ENCODE peak calls at places on chromosomes 12 and 14, in seven cellular contexts. B, W, A, L, T, I and J are unnamed samples.

GRCh38 chr12:39127401-39127800 is 222.0 kb upstream of the CPNE8 start:
- DNase-seq in I (no peak), T (no peak), B (no peak), A (peak; percentile 50), L (peak; percentile 62), W (peak; percentile 83), J (no peak)

GRCh38 chr14:103103461-103104388 is 9.2 kb downstream of the EXOC3L4 start:
- DNase-seq in T (peak; percentile 76), W (peak; percentile 45), A (peak; percentile 84), B (peak; percentile 35), I (peak; percentile 68), L (no peak), J (no peak)

GRCh38 chr14:77475432-77476115 is 17.7 kb downstream of the AHSA1 start:
- DNase-seq in B (no peak), W (no peak), L (no peak), A (no peak), T (no peak), I (peak; percentile 38), J (no peak)

GRCh38 chr14:73007835-73008234 is 19.1 kb downstream of the ZFYVE1 start:
- DNase-seq in B (no peak), W (peak; percentile 46), A (no peak), L (no peak), T (no peak), I (no peak), J (no peak)

GRCh38 chr12:119020377-119021360 is 39.3 kb downstream of the SRRM4 start:
- DNase-seq in W (no peak), B (no peak), T (peak; percentile 94), L (peak; percentile 88), A (no peak), I (peak; percentile 90), J (peak; percentile 69)

GRCh38 chr12:31868980-31869379 is 90.2 kb upstream of the RESF1 start:
- DNase-seq in B (peak; percentile 20), T (no peak), W (peak; percentile 52), L (no peak), A (no peak), I (no peak), J (no peak)

GRCh38 chr12:46269429-46270241 is 792 bp upstream of the SLC38A1 start:
- DNase-seq in L (peak; percentile 76), T (peak; percentile 70), I (peak; percentile 64), W (peak; percentile 52), B (no peak), A (no peak), J (no peak)

GRCh38 chr12:124914392-124915248 is at the start of gene UBC:
- DNase-seq in A (peak; percentile 84), W (peak; percentile 97), B (peak; percentile 92), L (peak; percentile 94), T (peak; percentile 92), I (peak; percentile 89), J (peak; percentile 94)

GRCh38 chr12:14243941-14244340 is 121.5 kb upstream of the ATF7IP start:
- DNase-seq in T (no peak), A (peak; percentile 48), L (no peak), B (no peak), I (no peak), W (no peak), J (no peak)

GRCh38 chr12:100413006-100413405 is 56.1 kb downstream of the SLC17A8 start:
- DNase-seq in W (no peak), I (no peak), A (no peak), T (peak; percentile 24), B (no peak), L (no peak), J (no peak)

GRCh38 chr12:38662851-38663250 is 242.5 kb downstream of the CPNE8 start:
- DNase-seq in A (no peak), I (no peak), W (no peak), B (no peak), L (no peak), T (no peak), J (no peak)

GRCh38 chr14:90979451-90979850 is 81.0 kb downstream of the RPS6KA5 start:
- DNase-seq in T (no peak), A (no peak), L (no peak), B (no peak), I (no peak), W (no peak), J (no peak)
- H2BK5ac ChIP-seq in T (no peak overlapping the region), A (no peak overlapping the region), L (no peak overlapping the region), B (no peak overlapping the region), I (no peak overlapping the region), W (no peak overlapping the region), J (no peak overlapping the region)

DNA sequence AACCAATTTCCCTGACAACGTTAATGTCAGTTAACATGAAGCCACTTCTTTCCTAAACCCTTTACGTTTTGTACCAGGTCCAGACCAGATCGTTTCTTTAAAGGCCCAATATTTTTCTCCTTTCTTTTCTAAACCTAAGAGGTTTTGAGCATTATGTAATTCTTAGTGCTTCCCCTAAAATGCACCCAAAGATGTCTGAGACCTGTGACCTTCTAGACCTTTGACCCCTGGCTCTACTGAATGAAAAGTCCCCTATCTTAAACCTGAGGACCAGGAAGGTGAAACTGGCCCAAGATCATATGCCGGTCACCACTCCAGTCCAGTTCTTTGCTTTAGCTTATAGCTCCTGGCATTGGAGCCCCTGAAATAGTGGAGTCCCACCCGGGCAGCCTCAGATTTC is 211.4 kb downstream of the SLC41A2 start:
- DNase-seq in T (no peak), L (no peak), A (no peak), I (no peak), B (no peak), W (no peak), J (no peak)
- H2BK5ac ChIP-seq in T (no peak overlapping the region), L (no peak overlapping the region), A (no peak overlapping the region), I (no peak overlapping the region), B (no peak overlapping the region), W (no peak overlapping the region), J (no peak overlapping the region)

DNA sequence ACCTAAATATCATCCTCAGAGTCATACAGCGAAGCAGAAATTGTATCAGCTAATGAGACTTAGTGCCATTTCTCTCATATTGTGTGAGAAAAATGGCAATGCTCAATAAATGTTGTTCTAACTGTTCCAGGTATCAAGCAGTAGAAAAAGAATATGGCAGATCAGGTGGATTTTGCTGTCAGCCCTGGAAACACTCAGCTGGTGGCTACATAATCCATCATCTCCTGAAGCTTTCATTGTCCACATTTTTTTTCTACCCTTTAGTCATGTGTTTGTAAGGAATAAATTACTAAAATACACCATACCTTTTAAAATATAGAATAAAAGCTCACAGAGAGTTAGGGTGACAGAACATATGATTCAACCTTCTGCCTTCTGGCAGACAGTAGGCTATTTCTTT is 840.3 kb downstream of the DIO2 start:
- DNase-seq in W (no peak), L (no peak), A (no peak), T (no peak), I (no peak), B (no peak), J (no peak)
- H2BK5ac ChIP-seq in W (no peak overlapping the region), L (no peak overlapping the region), A (no peak overlapping the region), T (no peak overlapping the region), I (no peak overlapping the region), B (no peak overlapping the region), J (no peak overlapping the region)

DNA sequence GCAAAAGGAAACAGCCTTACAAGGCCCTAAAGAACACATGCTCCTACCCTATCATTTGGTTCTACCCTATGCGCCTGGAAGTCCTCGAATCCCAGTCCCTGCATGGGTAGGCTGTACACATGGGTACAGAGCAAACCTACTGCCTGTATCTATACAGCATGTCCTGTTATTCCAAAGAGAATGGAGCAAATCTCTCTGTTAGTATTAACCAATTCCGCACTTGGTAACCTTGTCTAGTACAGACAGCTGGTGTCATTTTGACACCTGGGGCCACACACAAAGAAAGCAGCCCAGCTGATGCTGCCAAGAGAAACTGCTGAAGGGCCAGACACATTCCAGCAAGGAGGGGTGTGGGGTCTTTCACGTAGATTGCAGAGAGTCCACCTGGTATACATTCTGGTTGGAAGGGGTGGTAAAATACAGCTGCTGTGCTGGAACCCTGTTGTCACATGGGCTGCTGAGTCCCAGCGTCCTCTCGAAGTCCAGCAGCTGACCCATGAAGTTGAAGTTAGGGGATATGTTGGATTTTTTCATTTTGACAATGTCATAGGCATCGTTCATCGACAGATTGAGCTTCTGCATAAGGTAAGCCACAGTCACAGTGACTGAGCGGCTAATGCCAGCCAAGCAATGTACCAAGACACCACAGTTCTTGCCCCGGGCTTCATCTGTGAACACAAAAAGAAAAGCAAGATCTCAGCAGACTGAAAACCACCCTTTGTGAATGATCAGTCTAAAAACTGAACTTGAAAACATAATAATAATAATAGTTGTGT is 3.2 kb downstream of the DUSP6 start:
- DNase-seq in I (no peak), B (no peak), T (no peak), A (no peak), W (peak; percentile 35), L (no peak), J (no peak)
- H2BK5ac ChIP-seq in I (no peak overlapping the region), B (peak overlapping the region; percentile 88), T (peak overlapping the region; percentile 64), A (no peak overlapping the region), W (no peak overlapping the region), L (no peak overlapping the region), J (no peak overlapping the region)

GRCh38 chr12:48601013-48601756 is 31.3 kb upstream of the LALBA start:
- DNase-seq in W (peak; percentile 36), A (no peak), L (peak; percentile 79), T (peak; percentile 49), I (peak; percentile 92), B (peak; percentile 47), J (peak; percentile 26)

DNA sequence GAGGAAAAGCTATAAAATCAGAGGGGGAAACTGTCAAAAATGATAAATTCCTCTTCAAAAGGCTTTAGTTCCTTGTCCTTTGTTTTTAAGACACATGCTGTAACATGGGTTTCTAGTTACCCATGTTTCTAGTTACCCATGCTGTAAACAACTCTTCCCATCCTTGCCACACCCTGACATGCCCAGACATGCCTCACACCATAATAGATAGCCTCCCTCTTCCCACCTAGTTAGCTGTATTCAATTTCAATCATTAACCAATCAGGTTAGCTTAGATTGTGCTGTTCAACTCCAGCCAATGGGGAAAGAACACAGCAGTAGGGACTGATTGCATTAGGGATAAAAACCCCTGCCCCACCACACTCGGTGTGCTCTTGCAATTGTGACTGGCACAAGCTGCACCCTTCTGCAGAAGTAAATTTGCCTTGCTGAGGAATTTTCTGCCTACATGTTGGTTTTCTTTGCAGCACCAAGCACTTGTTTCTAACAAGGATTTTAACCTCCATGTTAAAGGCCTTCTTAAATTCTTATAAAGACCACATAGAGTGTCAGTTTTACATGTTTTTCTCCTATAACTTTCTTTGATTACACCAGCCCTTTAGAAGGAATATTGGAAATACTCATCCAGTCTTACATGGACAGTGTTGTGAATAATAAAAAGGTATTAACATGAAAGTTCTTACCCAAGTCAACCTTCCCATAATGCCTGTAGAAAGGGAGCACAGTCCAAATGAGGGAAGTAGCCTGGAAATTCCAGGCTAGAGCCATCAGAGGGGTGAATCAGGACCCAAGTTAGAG is 32.5 kb upstream of the LALBA start:
- DNase-seq in A (no peak), I (peak; percentile 49), L (no peak), B (no peak), W (no peak), T (no peak), J (no peak)
- H2BK5ac ChIP-seq in A (no peak overlapping the region), I (no peak overlapping the region), L (no peak overlapping the region), B (no peak overlapping the region), W (no peak overlapping the region), T (peak overlapping the region; percentile 96), J (no peak overlapping the region)